ENCODE peak calls at places on chromosomes 6 and 20, in ten cellular contexts. Q is gastrocnemius medialis, Y is esophagus squamous epithelium, C is RWPE2, T is PC-3, S is neural progenitor cell, N is psoas muscle, H is HepG2, W is uterus, A is fibroblast of lung. X is an unnamed sample. For H3K36me3, the result is how much of the 10 kb centered on the place peaks cover.

GRCh38 chr20:2230671-2231488 is 64.9 kb upstream of the TGM3 start:
- DNase-seq in C (no peak), S (no peak), Q (no peak), A (no peak), N (no peak), W (no peak), H (no peak), T (peak), Y (no peak), X (no peak)

GRCh38 chr6:7311920-7312615 is 931 bp downstream of the SSR1 start:
- DNase-seq in W (no peak), S (peak), N (no peak), A (peak), Q (no peak), Y (no peak), T (peak), C (no peak), H (peak), X (no peak)

GRCh38 chr6:15457903-15458530 is 204.8 kb downstream of the DTNBP1 start:
- DNase-seq in S (no peak), W (no peak), Q (no peak), Y (no peak), N (no peak), T (no peak), C (no peak), A (no peak), H (no peak), X (no peak)

GRCh38 chr20:50728981-50729874 is 2.2 kb upstream of the PARD6B start:
- DNase-seq in C (peak), A (no peak), H (peak), Q (no peak), N (no peak), Y (no peak), S (no peak), T (peak), W (no peak), X (no peak)

GRCh38 chr6:169101981-169102380 is 151.7 kb downstream of the THBS2 start:
- DNase-seq in A (peak), Q (no peak), H (no peak), C (no peak), N (no peak), Y (no peak), W (no peak), S (no peak), T (peak), X (no peak)

GRCh38 chr20:24027229-24027628 is 38.6 kb upstream of the GGTLC1 start:
- DNase-seq in H (no peak), W (peak), Q (peak), T (peak), A (no peak), C (no peak), N (peak), S (no peak), Y (no peak), X (peak)

GRCh38 chr6:168534265-168534664 is 93.3 kb downstream of the SMOC2 start:
- DNase-seq in Q (no peak), N (peak), S (no peak), T (no peak), H (no peak), C (no peak), A (no peak), Y (no peak), W (no peak), X (no peak)

GRCh38 chr6:26020983-26021349 is 58.4 kb downstream of the TRIM38 start:
- DNase-seq in Y (no peak), S (peak), H (no peak), N (peak), Q (peak), W (peak), T (peak), C (peak), A (peak), X (peak)

GRCh38 chr6:16103708-16104107 is 25.2 kb upstream of the MYLIP start:
- DNase-seq in C (no peak), T (no peak), W (no peak), Q (peak), N (no peak), S (no peak), A (no peak), Y (no peak), H (no peak), X (no peak)

GRCh38 chr20:62570403-62570802 is 71.9 kb upstream of the SLCO4A1 start:
- DNase-seq in H (no peak), Y (no peak), W (no peak), N (peak), A (no peak), T (no peak), S (no peak), Q (no peak), C (no peak), X (no peak)

GRCh38 chr6:79605061-79605460 is 26.1 kb upstream of the SH3BGRL2 start:
- DNase-seq in H (no peak), S (no peak), C (no peak), Q (no peak), W (no peak), N (no peak), A (peak), T (no peak), Y (no peak), X (no peak)

GRCh38 chr6:70652216-70652615 is 15.5 kb upstream of the SMAP1 start:
- DNase-seq in W (no peak), S (no peak), A (no peak), Y (no peak), H (peak), N (no peak), T (no peak), C (no peak), Q (no peak), X (no peak)

GRCh38 chr6:46757206-46757564 is 10.5 kb downstream of the ANKRD66 start:
- DNase-seq in A (no peak), W (no peak), C (no peak), T (no peak), N (no peak), Y (no peak), Q (no peak), S (no peak), H (no peak), X (no peak)

GRCh38 chr20:50916257-50916656 is 15.0 kb downstream of the ADNP start:
- DNase-seq in S (no peak), A (peak), T (peak), N (no peak), C (no peak), W (no peak), H (no peak), Y (no peak), Q (no peak), X (no peak)

GRCh38 chr6:10598084-10598960 is 77.2 kb downstream of the GCNT2 start:
- DNase-seq in Q (no peak), A (no peak), Y (no peak), H (no peak), N (no peak), S (no peak), W (no peak), T (peak), C (no peak), X (no peak)

GRCh38 chr6:55239099-55239498 is 64.8 kb downstream of the HCRTR2 start:
- DNase-seq in H (no peak), W (no peak), N (no peak), Y (no peak), C (no peak), T (peak), S (no peak), Q (no peak), A (peak), X (no peak)

GRCh38 chr6:36838896-36839818 is at the start of gene CPNE5:
- DNase-seq in S (peak), W (no peak), A (no peak), C (no peak), H (no peak), N (no peak), Y (no peak), T (no peak), Q (no peak), X (no peak)

GRCh38 chr20:6819599-6819998 is 52.1 kb downstream of the BMP2 start:
- DNase-seq in C (no peak), A (no peak), S (no peak), H (peak), W (no peak), Q (no peak), T (peak), N (no peak), Y (no peak), X (no peak)

GRCh38 chr6:90411292-90411781 is 114.7 kb upstream of the BACH2 start:
- DNase-seq in S (no peak), C (peak), W (no peak), N (no peak), Y (no peak), A (peak), Q (no peak), H (no peak), T (peak), X (no peak)

GRCh38 chr6:113047148-113047547 is 700.0 kb downstream of the RFPL4B start:
- DNase-seq in Q (no peak), N (no peak), H (no peak), C (no peak), S (no peak), Y (no peak), W (no peak), T (peak), A (peak), X (no peak)

GRCh38 chr20:45998337-45998736 is 10.4 kb upstream of the MMP9 start:
- DNase-seq in T (no peak), H (no peak), A (no peak), N (no peak), W (no peak), C (no peak), Y (no peak), S (no peak), Q (no peak), X (no peak)

GRCh38 chr20:1299522-1299921 is 29.4 kb downstream of the SDCBP2 start:
- DNase-seq in S (peak), H (no peak), T (peak), W (no peak), Y (no peak), Q (no peak), N (peak), A (no peak), C (no peak), X (no peak)

GRCh38 chr6:90374201-90374600 is 77.6 kb upstream of the BACH2 start:
- DNase-seq in N (no peak), C (no peak), S (no peak), Y (no peak), T (no peak), A (no peak), W (no peak), Q (no peak), H (no peak), X (no peak)

GRCh38 chr6:72913797-72914196 is 291.9 kb downstream of the KCNQ5 start:
- DNase-seq in N (no peak), A (no peak), W (no peak), C (no peak), S (no peak), Q (no peak), Y (no peak), T (no peak), H (no peak), X (no peak)

GRCh38 chr6:1865585-1865984 is 255.9 kb downstream of the FOXC1 start:
- DNase-seq in W (no peak), N (no peak), T (no peak), Y (no peak), A (no peak), S (no peak), C (no peak), H (peak), Q (no peak), X (no peak)

GRCh38 chr6:170137911-170138910 is 152.7 kb downstream of the DLL1 start:
- DNase-seq in Y (no peak), C (peak), Q (no peak), W (no peak), N (peak), H (no peak), S (no peak), A (no peak), T (no peak), X (no peak)

GRCh38 chr6:130303436-130303835 is 62.4 kb upstream of the TMEM200A start:
- DNase-seq in W (no peak), N (no peak), Q (no peak), T (no peak), C (no peak), S (no peak), Y (no peak), A (peak), H (no peak), X (no peak)

GRCh38 chr6:37913210-37913609 is 93.7 kb downstream of the ZFAND3 start:
- DNase-seq in H (no peak), N (no peak), W (no peak), A (peak), S (no peak), Y (no peak), T (peak), C (no peak), Q (no peak), X (no peak)

GRCh38 chr6:105992315-105992961 is 93.7 kb upstream of the PRDM1 start:
- DNase-seq in W (peak), A (peak), N (peak), Q (peak), C (no peak), H (peak), Y (peak), S (peak), T (peak), X (peak)

GRCh38 chr6:168148231-168148849 is 69.3 kb upstream of the FRMD1 start:
- DNase-seq in H (no peak), W (no peak), Q (no peak), S (no peak), N (no peak), T (no peak), C (no peak), Y (no peak), A (no peak), X (no peak)

GRCh38 chr6:107807186-107807585 is 16.9 kb downstream of the SCML4 start:
- DNase-seq in Q (no peak), C (no peak), Y (no peak), N (no peak), A (no peak), S (peak), H (no peak), T (no peak), W (no peak), X (no peak)

GRCh38 chr6:116580198-116580597 is 8.9 kb downstream of the RWDD1 start:
- DNase-seq in W (no peak), T (no peak), A (peak), Q (no peak), Y (no peak), S (no peak), N (no peak), H (no peak), C (no peak), X (no peak)

GRCh38 chr20:59333260-59333845 is 32.9 kb downstream of the EDN3 start:
- DNase-seq in A (no peak), Y (no peak), Q (no peak), S (no peak), C (no peak), N (no peak), W (no peak), H (no peak), T (no peak), X (no peak)

GRCh38 chr6:20367716-20368485 is 33.8 kb upstream of the E2F3 start:
- DNase-seq in A (peak), T (no peak), H (no peak), C (no peak), S (no peak), W (no peak), Q (no peak), Y (no peak), N (no peak), X (no peak)

GRCh38 chr6:40312213-40313015 is 274.8 kb downstream of the LRFN2 start:
- DNase-seq in Y (no peak), S (no peak), Q (no peak), N (no peak), C (no peak), A (no peak), H (no peak), T (no peak), W (no peak), X (no peak)

GRCh38 chr6:10174056-10174455 is 240.8 kb downstream of the TFAP2A start:
- DNase-seq in Y (no peak), A (no peak), C (no peak), T (no peak), W (no peak), S (no peak), H (no peak), N (no peak), Q (no peak), X (no peak)

GRCh38 chr6:81614292-81614691 is 138.2 kb downstream of the TENT5A start:
- DNase-seq in N (no peak), S (peak), Y (no peak), Q (no peak), A (peak), C (no peak), H (peak), T (peak), W (no peak), X (no peak)

GRCh38 chr20:560680-561079 is 17.1 kb upstream of the CSNK2A1 start:
- DNase-seq in H (no peak), T (no peak), S (no peak), Q (no peak), A (no peak), C (no peak), Y (no peak), W (no peak), N (no peak), X (no peak)

GRCh38 chr6:15303162-15303919 is 57.5 kb downstream of the JARID2 start:
- DNase-seq in Q (no peak), C (no peak), S (peak), A (no peak), H (no peak), N (no peak), Y (no peak), T (no peak), W (no peak), X (no peak)

GRCh38 chr6:158481612-158482473 is 78.0 kb upstream of the TMEM181 start:
- DNase-seq in C (peak), N (no peak), Q (no peak), A (peak), Y (no peak), W (no peak), T (peak), S (no peak), H (no peak), X (no peak)

GRCh38 chr6:158476389-158476788 is 83.5 kb upstream of the TMEM181 start:
- DNase-seq in Y (no peak), H (no peak), Q (no peak), C (no peak), N (no peak), S (no peak), T (no peak), A (no peak), W (no peak), X (no peak)

GRCh38 chr6:158485411-158485810 is 74.5 kb upstream of the TMEM181 start:
- DNase-seq in Q (no peak), T (no peak), N (no peak), W (no peak), C (no peak), H (no peak), Y (no peak), S (no peak), A (peak), X (no peak)

GRCh38 chr6:158475344-158476302 is 84.3 kb upstream of the TMEM181 start:
- DNase-seq in Y (no peak), Q (no peak), C (no peak), A (peak), H (no peak), W (peak), N (no peak), S (peak), T (peak), X (no peak)

GRCh38 chr6:158480989-158481388 is 78.9 kb upstream of the TMEM181 start:
- DNase-seq in W (no peak), C (no peak), Y (no peak), H (no peak), Q (no peak), S (no peak), T (no peak), N (no peak), A (no peak), X (no peak)
- H3K36me3 ChIP-seq in W (under half), C (under half), Y (under half), H (half or more), Q (under half), S (under half), T (under half), N (under half), A (under half), X (under half)

DNA sequence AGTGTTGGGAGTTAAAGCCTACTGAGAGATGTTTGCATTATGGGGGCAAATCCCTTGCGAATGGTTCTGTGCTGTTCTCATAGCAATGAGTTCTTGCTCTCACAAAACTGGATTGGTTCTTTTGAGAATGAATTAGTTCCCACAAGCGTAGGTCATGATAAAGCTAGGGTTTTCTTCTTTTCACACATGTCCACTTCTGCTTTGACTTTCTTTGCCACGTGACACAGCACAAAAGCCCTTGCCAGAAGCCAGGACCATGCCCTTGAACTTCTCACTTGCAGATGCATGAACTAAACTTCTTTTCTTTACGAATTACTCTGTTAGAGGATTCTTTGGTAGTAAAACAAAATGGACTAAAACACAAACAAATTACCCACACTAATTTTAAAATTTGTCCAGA is 922.8 kb downstream of the EPHA7 start:
- DNase-seq in C (no peak), H (no peak), Q (no peak), W (no peak), T (no peak), A (no peak), S (no peak), Y (no peak), N (no peak), X (no peak)
- TF ChIP-seq CTCF in C (no peak), H (no peak), Q (no peak), W (no peak), T (no peak), A (no peak), S (no peak), Y (no peak), N (no peak), X (no peak)

GRCh38 chr6:44655368-44656342 is 268.1 kb downstream of the CDC5L start:
- DNase-seq in C (no peak), H (peak), S (peak), T (peak), Q (peak), A (peak), N (peak), W (peak), Y (no peak), X (peak)
- H3K27ac ChIP-seq in C (no peak), H (no peak), S (no peak), T (no peak), Q (peak), A (no peak), N (no peak), W (no peak), Y (no peak), X (no peak)

GRCh38 chr6:42628604-42629003 is 64.8 kb downstream of the UBR2 start:
- DNase-seq in N (no peak), T (no peak), S (no peak), W (no peak), Y (no peak), C (no peak), A (no peak), H (no peak), Q (no peak), X (no peak)
- H3K36me3 ChIP-seq in N (under half), T (under half), S (under half), W (under half), Y (under half), C (under half), A (under half), H (under half), Q (under half), X (half or more)

DNA sequence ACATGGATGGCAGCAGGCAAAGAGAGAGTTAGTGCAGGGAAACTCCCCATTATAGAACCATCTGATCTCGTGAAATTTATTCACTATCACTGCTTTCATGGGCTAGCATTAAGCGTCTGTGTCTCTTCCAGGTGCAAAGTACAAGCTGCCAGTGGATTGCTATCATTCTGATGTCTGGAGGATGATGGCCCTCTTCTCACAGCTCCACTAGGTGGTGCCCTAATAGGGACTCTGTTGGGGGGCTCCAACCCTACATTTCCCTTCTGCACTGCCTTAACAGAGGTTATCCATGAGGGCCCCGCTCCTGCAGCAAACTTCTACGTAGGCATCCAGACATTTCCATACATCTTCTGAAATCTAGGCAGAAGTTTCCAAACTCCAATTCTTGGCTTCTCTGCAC is 347.8 kb upstream of the HS3ST5 start:
- DNase-seq in C (no peak), N (no peak), Y (no peak), T (no peak), H (peak), S (peak), A (no peak), Q (no peak), W (no peak), X (no peak)
- TF ChIP-seq CTCF in C (no peak), N (no peak), Y (no peak), T (peak), H (peak), S (peak), A (no peak), Q (no peak), W (no peak), X (no peak)

GRCh38 chr6:150666071-150666470 is 66.4 kb downstream of the PLEKHG1 start:
- DNase-seq in T (no peak), A (peak), H (no peak), S (no peak), N (no peak), W (no peak), Q (peak), Y (no peak), C (no peak), X (no peak)
- H3K27ac ChIP-seq in T (no peak), A (no peak), H (no peak), S (no peak), N (no peak), W (no peak), Q (no peak), Y (peak), C (no peak), X (no peak)

GRCh38 chr6:44310241-44310640 is 2.9 kb downstream of the AARS2 start:
- DNase-seq in T (no peak), A (no peak), N (no peak), Q (no peak), Y (no peak), C (no peak), H (no peak), W (no peak), S (no peak), X (no peak)

GRCh38 chr6:44307217-44307616 is 5.9 kb downstream of the AARS2 start:
- DNase-seq in Q (no peak), Y (no peak), A (no peak), S (no peak), H (no peak), N (no peak), C (no peak), T (no peak), W (no peak), X (no peak)

GRCh38 chr6:44309631-44310030 is 3.5 kb downstream of the AARS2 start:
- DNase-seq in T (no peak), W (no peak), A (no peak), Y (no peak), C (no peak), N (no peak), S (no peak), Q (no peak), H (no peak), X (no peak)

GRCh38 chr6:44311304-44311703 is 1.8 kb downstream of the AARS2 start:
- DNase-seq in N (no peak), Q (no peak), C (no peak), W (no peak), H (no peak), A (no peak), T (no peak), S (no peak), Y (no peak), X (no peak)

GRCh38 chr6:44309092-44309491 is 4.1 kb downstream of the AARS2 start:
- DNase-seq in C (no peak), H (no peak), T (no peak), S (no peak), N (no peak), A (peak), W (no peak), Y (no peak), Q (no peak), X (no peak)
- H3K36me3 ChIP-seq in C (half or more), H (half or more), T (under half), S (under half), N (under half), A (under half), W (under half), Y (under half), Q (under half), X (half or more)